ENCODE peak calls at places on chromosomes 7 and 10, in seven cellular contexts. I, D, Q, B, A, W and V are unnamed samples.

GRCh38 chr10:77359287-77359691 is 278.3 kb downstream of the KCNMA1 start:
- DNase-seq in A (no peak), W (no peak), Q (no peak), I (no peak), D (no peak), B (no peak), V (no peak)

GRCh38 chr7:99248391-99249067 is 24.1 kb upstream of the MYH16 start:
- DNase-seq in W (no peak), B (no peak), A (no peak), I (no peak), D (no peak), Q (no peak), V (no peak)

GRCh38 chr10:86779267-86780017 is 23.0 kb downstream of the BMPR1A start:
- DNase-seq in Q (no peak), A (no peak), B (no peak), W (no peak), I (no peak), D (peak), V (no peak)

GRCh38 chr10:84262190-84262956 is 17.5 kb downstream of the RGR start:
- DNase-seq in B (no peak), W (no peak), A (no peak), Q (no peak), I (no peak), D (no peak), V (no peak)

GRCh38 chr10:7027913-7028808 is 382.7 kb downstream of the SFMBT2 start:
- DNase-seq in Q (no peak), W (no peak), D (peak), B (no peak), I (no peak), A (no peak), V (no peak)

GRCh38 chr7:50865450-50865849 is 82.8 kb upstream of the GRB10 start:
- DNase-seq in W (no peak), B (no peak), I (no peak), A (no peak), D (no peak), Q (no peak), V (no peak)

GRCh38 chr10:97384156-97384555 is 17.0 kb downstream of the RRP12 start:
- DNase-seq in D (no peak), W (no peak), A (no peak), B (no peak), I (no peak), Q (no peak), V (no peak)

GRCh38 chr7:139645572-139646523 is 122.4 kb downstream of the CLEC2L start:
- DNase-seq in D (peak), I (peak), A (peak), Q (peak), B (peak), W (peak), V (peak)

GRCh38 chr7:82362129-82362528 is 81.4 kb downstream of the CACNA2D1 start:
- DNase-seq in A (no peak), B (no peak), I (no peak), D (peak), W (no peak), Q (peak), V (no peak)

GRCh38 chr7:36906956-36907355 is 182.7 kb upstream of the AOAH start:
- DNase-seq in I (no peak), Q (no peak), W (no peak), A (no peak), B (no peak), D (no peak), V (no peak)

GRCh38 chr10:114642729-114643128 is 15.3 kb downstream of the ABLIM1 start:
- DNase-seq in B (no peak), A (no peak), I (no peak), W (no peak), Q (no peak), D (no peak), V (peak)

GRCh38 chr7:74233655-74234280 is 20.4 kb downstream of the RFC2 start:
- DNase-seq in W (no peak), I (no peak), B (no peak), Q (no peak), D (peak), A (no peak), V (no peak)

GRCh38 chr7:155665957-155666287 is 21.5 kb downstream of the RBM33 start:
- DNase-seq in A (no peak), D (peak), B (no peak), I (no peak), W (no peak), Q (peak), V (no peak)

GRCh38 chr10:132185601-132186487 is 904 bp upstream of the DPYSL4 start:
- DNase-seq in D (peak), B (peak), Q (no peak), I (no peak), W (peak), A (peak), V (no peak)

GRCh38 chr10:46216836-46217748 is 69.7 kb upstream of the ANTXRL start:
- DNase-seq in Q (no peak), A (no peak), W (no peak), B (no peak), I (no peak), D (no peak), V (no peak)

GRCh38 chr7:92725161-92725925 is 111.0 kb downstream of the CDK6 start:
- DNase-seq in Q (no peak), W (no peak), B (no peak), D (peak), I (no peak), A (no peak), V (no peak)

GRCh38 chr7:99092064-99092720 is 51.7 kb downstream of the SMURF1 start:
- DNase-seq in D (no peak), I (no peak), Q (no peak), W (no peak), A (no peak), B (no peak), V (no peak)

GRCh38 chr10:89706011-89706410 is 4.6 kb downstream of the KIF20B start:
- DNase-seq in D (peak), I (no peak), W (no peak), Q (peak), A (no peak), B (no peak), V (no peak)

GRCh38 chr10:17682236-17682946 is 38.4 kb downstream of the STAM start:
- DNase-seq in A (no peak), D (no peak), Q (no peak), B (no peak), W (no peak), I (no peak), V (peak)

GRCh38 chr10:72790216-72790990 is 98.5 kb downstream of the MCU start:
- DNase-seq in A (no peak), I (no peak), W (no peak), B (no peak), D (no peak), Q (no peak), V (no peak)

GRCh38 chr10:46285966-46286620 is 704 bp upstream of the ANTXRL start:
- DNase-seq in W (no peak), Q (no peak), B (no peak), A (no peak), I (no peak), D (no peak), V (no peak)

GRCh38 chr10:91220954-91221696 is 662 bp downstream of the PCGF5 start:
- DNase-seq in D (peak), A (peak), Q (no peak), W (no peak), I (no peak), B (no peak), V (peak)

GRCh38 chr10:99975942-99976809 is 33.6 kb downstream of the DNMBP start:
- DNase-seq in Q (peak), I (no peak), A (no peak), D (peak), W (no peak), B (no peak), V (no peak)

GRCh38 chr7:43650457-43651052 is 67.6 kb downstream of the STK17A start:
- DNase-seq in A (no peak), B (no peak), Q (peak), W (no peak), D (peak), I (no peak), V (no peak)

GRCh38 chr10:78371118-78371517 is 337.5 kb downstream of the RPS24 start:
- DNase-seq in Q (no peak), D (no peak), I (no peak), B (no peak), A (no peak), W (no peak), V (no peak)

GRCh38 chr7:2046581-2047271 is 186.0 kb downstream of the MAD1L1 start:
- DNase-seq in B (no peak), W (peak), D (no peak), Q (no peak), A (no peak), I (peak), V (no peak)

GRCh38 chr10:66642217-66642616 is 283.6 kb upstream of the LRRTM3 start:
- DNase-seq in Q (peak), A (no peak), D (no peak), I (no peak), B (no peak), W (no peak), V (no peak)

GRCh38 chr10:12710594-12711343 is 290.7 kb downstream of the CCDC3 start:
- DNase-seq in A (peak), I (peak), W (peak), B (peak), Q (peak), D (peak), V (peak)

GRCh38 chr7:139895141-139895829 is 66.2 kb downstream of the TBXAS1 start:
- DNase-seq in B (no peak), D (no peak), I (no peak), W (no peak), Q (peak), A (no peak), V (no peak)

GRCh38 chr10:61397175-61397986 is 55.8 kb downstream of the TMEM26 start:
- DNase-seq in W (no peak), D (peak), I (no peak), A (no peak), Q (peak), B (no peak), V (peak)

GRCh38 chr10:69278446-69278963 is at the start of gene HK1:
- DNase-seq in W (no peak), A (no peak), D (peak), I (no peak), B (no peak), Q (no peak), V (no peak)

GRCh38 chr10:97540669-97541500 is 31.7 kb upstream of the ANKRD2 start:
- DNase-seq in Q (peak), W (no peak), A (no peak), B (no peak), D (no peak), I (no peak), V (no peak)

GRCh38 chr7:86833360-86833759 is 189.7 kb downstream of the GRM3 start:
- DNase-seq in Q (no peak), B (peak), A (no peak), D (no peak), I (no peak), W (no peak), V (no peak)

GRCh38 chr10:21531164-21531563 is 2.9 kb upstream of the MLLT10 start:
- DNase-seq in I (no peak), W (no peak), D (no peak), A (no peak), Q (peak), B (no peak), V (no peak)

GRCh38 chr10:104260775-104261115 is 6.1 kb downstream of the GSTO1 start:
- DNase-seq in I (no peak), W (no peak), D (peak), B (no peak), A (no peak), Q (peak), V (no peak)

GRCh38 chr10:69934768-69935167 is 117.9 kb upstream of the MACROH2A2 start:
- DNase-seq in Q (no peak), B (no peak), W (no peak), D (peak), A (no peak), I (no peak), V (no peak)

GRCh38 chr10:108049668-108050067 is 885.2 kb upstream of the SORCS1 start:
- DNase-seq in A (no peak), D (no peak), I (no peak), W (no peak), B (no peak), Q (no peak), V (peak)

GRCh38 chr7:30585675-30586074 is 9.0 kb upstream of the GARS1 start:
- DNase-seq in A (no peak), W (no peak), Q (no peak), D (no peak), B (no peak), I (no peak), V (no peak)

GRCh38 chr10:60896033-60896432 is 48.0 kb downstream of the RHOBTB1 start:
- DNase-seq in D (peak), W (no peak), I (no peak), Q (peak), B (no peak), A (no peak), V (no peak)

GRCh38 chr7:22610871-22611757 is 111.1 kb upstream of the STEAP1B start:
- DNase-seq in W (no peak), B (no peak), D (peak), Q (peak), A (no peak), I (no peak), V (no peak)